ENCODE peak calls at places on chromosomes 12 and 14, in five cellular contexts. One of them, this sample, is unnamed.

GRCh38 chr12:1594295-1595025 is at the start of gene FBXL14:
- DNase-seq in IMR-90: peak
- DNase-seq in mammary epithelial cell: peak
- DNase-seq in AG04450: no peak
- DNase-seq in adrenal gland: peak
- DNase-seq in this sample: peak

GRCh38 chr14:32588448-32589320 is 259.6 kb downstream of the AKAP6 start:
- DNase-seq in IMR-90: peak
- DNase-seq in mammary epithelial cell: peak
- DNase-seq in AG04450: no peak
- DNase-seq in adrenal gland: no peak
- DNase-seq in this sample: no peak

GRCh38 chr14:65131176-65131765 is 29.0 kb upstream of the MAX start:
- DNase-seq in IMR-90: peak
- DNase-seq in mammary epithelial cell: peak
- DNase-seq in AG04450: peak
- DNase-seq in adrenal gland: no peak
- DNase-seq in this sample: peak

GRCh38 chr12:69719336-69720316 is 19.0 kb upstream of the RAB3IP start:
- DNase-seq in IMR-90: no peak
- DNase-seq in mammary epithelial cell: peak
- DNase-seq in AG04450: no peak
- DNase-seq in adrenal gland: no peak
- DNase-seq in this sample: no peak

GRCh38 chr14:100439781-100440180 is 116.6 kb downstream of the SLC25A47 start:
- DNase-seq in IMR-90: no peak
- DNase-seq in mammary epithelial cell: peak
- DNase-seq in AG04450: no peak
- DNase-seq in adrenal gland: no peak
- DNase-seq in this sample: no peak

GRCh38 chr14:71339650-71340415 is 432.6 kb downstream of the PCNX1 start:
- DNase-seq in IMR-90: no peak
- DNase-seq in mammary epithelial cell: no peak
- DNase-seq in AG04450: no peak
- DNase-seq in adrenal gland: no peak
- DNase-seq in this sample: no peak

GRCh38 chr14:51846631-51847488 is 13.6 kb upstream of the GNG2 start:
- DNase-seq in IMR-90: peak
- DNase-seq in mammary epithelial cell: no peak
- DNase-seq in AG04450: no peak
- DNase-seq in adrenal gland: peak
- DNase-seq in this sample: no peak

GRCh38 chr12:96241484-96242256 is 47.5 kb downstream of the ELK3 start:
- DNase-seq in IMR-90: peak
- DNase-seq in mammary epithelial cell: no peak
- DNase-seq in AG04450: no peak
- DNase-seq in adrenal gland: no peak
- DNase-seq in this sample: no peak

GRCh38 chr12:122022393-122023338 is 982 bp downstream of the BCL7A start:
- DNase-seq in IMR-90: no peak
- DNase-seq in mammary epithelial cell: no peak
- DNase-seq in AG04450: no peak
- DNase-seq in adrenal gland: peak
- DNase-seq in this sample: no peak

GRCh38 chr12:50617657-50618056 is 112.9 kb downstream of the DIP2B start:
- DNase-seq in IMR-90: no peak
- DNase-seq in mammary epithelial cell: no peak
- DNase-seq in AG04450: no peak
- DNase-seq in adrenal gland: no peak
- DNase-seq in this sample: no peak

GRCh38 chr12:64821116-64821630 is 3.3 kb upstream of the TBC1D30 start:
- DNase-seq in IMR-90: no peak
- DNase-seq in mammary epithelial cell: no peak
- DNase-seq in AG04450: no peak
- DNase-seq in adrenal gland: no peak
- DNase-seq in this sample: no peak

GRCh38 chr14:49865431-49865859 is 12.9 kb upstream of the NEMF start:
- DNase-seq in IMR-90: peak
- DNase-seq in mammary epithelial cell: peak
- DNase-seq in AG04450: no peak
- DNase-seq in adrenal gland: peak
- DNase-seq in this sample: peak

GRCh38 chr14:102574840-102575478 is 17.5 kb upstream of the RCOR1 start:
- DNase-seq in IMR-90: no peak
- DNase-seq in mammary epithelial cell: no peak
- DNase-seq in AG04450: no peak
- DNase-seq in adrenal gland: no peak
- DNase-seq in this sample: no peak

GRCh38 chr14:92959189-92959531 is 36.2 kb downstream of the CHGA start:
- DNase-seq in IMR-90: no peak
- DNase-seq in mammary epithelial cell: no peak
- DNase-seq in AG04450: no peak
- DNase-seq in adrenal gland: no peak
- DNase-seq in this sample: no peak

GRCh38 chr14:44767646-44768173 is 194.0 kb downstream of the KLHL28 start:
- DNase-seq in IMR-90: no peak
- DNase-seq in mammary epithelial cell: no peak
- DNase-seq in AG04450: no peak
- DNase-seq in adrenal gland: no peak
- DNase-seq in this sample: no peak

GRCh38 chr14:100889641-100890040 is 13.9 kb downstream of the RTL1 start:
- DNase-seq in IMR-90: no peak
- DNase-seq in mammary epithelial cell: no peak
- DNase-seq in AG04450: no peak
- DNase-seq in adrenal gland: no peak
- DNase-seq in this sample: no peak

GRCh38 chr12:57165741-57166140 is 18.3 kb upstream of the LRP1-AS start:
- DNase-seq in IMR-90: no peak
- DNase-seq in mammary epithelial cell: peak
- DNase-seq in AG04450: no peak
- DNase-seq in adrenal gland: no peak
- DNase-seq in this sample: peak

GRCh38 chr14:22872833-22873520 is 1.4 kb downstream of the LRP10 start:
- DNase-seq in IMR-90: no peak
- DNase-seq in mammary epithelial cell: no peak
- DNase-seq in AG04450: no peak
- DNase-seq in adrenal gland: no peak
- DNase-seq in this sample: no peak

GRCh38 chr14:64117671-64118402 is 176.3 kb downstream of the ESR2 start:
- DNase-seq in IMR-90: peak
- DNase-seq in mammary epithelial cell: peak
- DNase-seq in AG04450: no peak
- DNase-seq in adrenal gland: no peak
- DNase-seq in this sample: peak

GRCh38 chr14:43198465-43198864 is 1308.6 kb downstream of the FSCB start:
- DNase-seq in IMR-90: no peak
- DNase-seq in mammary epithelial cell: no peak
- DNase-seq in AG04450: no peak
- DNase-seq in adrenal gland: no peak
- DNase-seq in this sample: no peak

GRCh38 chr12:71746983-71747611 is 7.6 kb upstream of the RAB21 start:
- DNase-seq in IMR-90: peak
- DNase-seq in mammary epithelial cell: peak
- DNase-seq in AG04450: peak
- DNase-seq in adrenal gland: peak
- DNase-seq in this sample: peak

GRCh38 chr14:92382677-92383076 is 59.7 kb downstream of the SLC24A4 start:
- DNase-seq in IMR-90: no peak
- DNase-seq in mammary epithelial cell: peak
- DNase-seq in AG04450: no peak
- DNase-seq in adrenal gland: no peak
- DNase-seq in this sample: no peak

GRCh38 chr12:47964102-47964723 is 817 bp downstream of the TMEM106C start:
- DNase-seq in IMR-90: no peak
- DNase-seq in mammary epithelial cell: peak
- DNase-seq in AG04450: no peak
- DNase-seq in adrenal gland: no peak
- DNase-seq in this sample: no peak
- H3K27ac ChIP-seq in IMR-90: no peak
- H3K27ac ChIP-seq in mammary epithelial cell: no peak
- H3K27ac ChIP-seq in AG04450: no peak
- H3K27ac ChIP-seq in adrenal gland: no peak
- H3K27ac ChIP-seq in this sample: no peak

GRCh38 chr12:90253674-90254181 is 545.1 kb upstream of the ATP2B1 start:
- DNase-seq in IMR-90: peak
- DNase-seq in mammary epithelial cell: peak
- DNase-seq in AG04450: peak
- DNase-seq in adrenal gland: peak
- DNase-seq in this sample: peak
- TF ChIP-seq CTCF in IMR-90: peak
- TF ChIP-seq CTCF in mammary epithelial cell: peak
- TF ChIP-seq CTCF in AG04450: peak
- TF ChIP-seq CTCF in adrenal gland: no peak
- TF ChIP-seq CTCF in this sample: peak

DNA sequence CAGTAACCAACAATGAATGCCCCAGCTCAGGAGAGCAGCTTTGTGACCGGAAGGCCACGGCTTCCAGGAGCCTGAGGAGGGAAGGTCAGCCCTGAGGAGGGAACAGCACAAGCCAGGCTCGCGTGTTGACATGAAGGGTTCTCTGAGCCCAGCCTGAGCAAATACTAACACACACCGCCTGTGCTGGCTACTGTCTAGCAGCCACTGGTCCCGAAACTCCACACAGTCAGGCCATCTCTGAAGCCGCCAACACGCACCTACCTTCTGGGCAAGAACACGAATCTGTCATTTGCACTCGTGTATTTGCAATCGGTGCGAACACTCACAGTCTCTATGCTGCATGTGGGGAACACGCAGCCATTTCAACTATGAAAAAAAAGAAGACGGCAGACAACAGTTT is 58.0 kb downstream of the RIMBP2 start:
- DNase-seq in IMR-90: no peak
- DNase-seq in mammary epithelial cell: no peak
- DNase-seq in AG04450: no peak
- DNase-seq in adrenal gland: no peak
- DNase-seq in this sample: no peak
- H3K27ac ChIP-seq in IMR-90: no peak
- H3K27ac ChIP-seq in mammary epithelial cell: no peak
- H3K27ac ChIP-seq in AG04450: no peak
- H3K27ac ChIP-seq in adrenal gland: no peak
- H3K27ac ChIP-seq in this sample: no peak

GRCh38 chr12:21528953-21529352 is 2.9 kb downstream of the SPX start:
- DNase-seq in IMR-90: no peak
- DNase-seq in mammary epithelial cell: no peak
- DNase-seq in AG04450: no peak
- DNase-seq in adrenal gland: no peak
- DNase-seq in this sample: no peak
- TF ChIP-seq CTCF in IMR-90: no peak
- TF ChIP-seq CTCF in mammary epithelial cell: no peak
- TF ChIP-seq CTCF in AG04450: no peak
- TF ChIP-seq CTCF in adrenal gland: no peak
- TF ChIP-seq CTCF in this sample: no peak

DNA sequence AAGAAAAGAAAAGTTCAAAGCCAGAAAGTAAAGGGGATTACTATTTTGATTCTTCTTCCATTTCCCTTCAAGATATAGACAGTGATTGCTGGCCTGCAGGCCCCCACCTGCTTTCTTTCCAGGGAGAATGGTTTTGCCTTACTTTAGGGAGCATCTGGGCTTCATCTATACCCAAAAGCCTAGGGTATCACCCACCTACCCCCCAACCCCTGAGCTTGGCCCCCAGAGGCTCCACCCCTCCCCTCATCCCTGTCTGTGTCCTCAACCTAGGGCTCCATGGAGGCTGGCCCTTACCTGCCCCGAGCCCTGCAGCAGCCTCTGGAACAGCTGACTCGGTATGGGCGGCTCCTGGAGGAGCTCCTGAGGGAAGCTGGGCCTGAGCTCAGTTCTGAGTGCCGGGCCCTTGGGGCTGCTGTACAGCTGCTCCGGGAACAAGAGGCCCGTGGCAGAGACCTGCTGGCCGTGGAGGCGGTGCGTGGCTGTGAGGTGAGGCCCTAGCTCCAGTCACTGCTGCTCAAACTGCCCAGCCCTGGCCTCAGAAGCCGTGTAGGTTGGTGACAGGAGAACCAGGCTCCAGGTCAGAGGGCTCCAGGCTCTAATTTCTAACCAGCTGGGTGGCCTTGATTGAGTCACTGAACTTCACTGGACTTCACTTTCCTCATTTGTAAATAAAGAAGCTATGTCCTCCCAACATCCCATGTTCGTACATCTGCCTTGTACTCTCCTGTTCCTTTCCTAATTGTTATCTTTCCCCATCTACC is 13.6 kb downstream of the ARHGEF40 start:
- DNase-seq in IMR-90: peak
- DNase-seq in mammary epithelial cell: no peak
- DNase-seq in AG04450: no peak
- DNase-seq in adrenal gland: no peak
- DNase-seq in this sample: no peak
- H3K27ac ChIP-seq in IMR-90: no peak
- H3K27ac ChIP-seq in mammary epithelial cell: no peak
- H3K27ac ChIP-seq in AG04450: peak
- H3K27ac ChIP-seq in adrenal gland: peak
- H3K27ac ChIP-seq in this sample: no peak

GRCh38 chr12:109811624-109811995 is 21.6 kb downstream of the TRPV4 start:
- DNase-seq in IMR-90: no peak
- DNase-seq in mammary epithelial cell: no peak
- DNase-seq in AG04450: no peak
- DNase-seq in adrenal gland: no peak
- DNase-seq in this sample: no peak
- TF ChIP-seq CTCF in IMR-90: peak
- TF ChIP-seq CTCF in mammary epithelial cell: no peak
- TF ChIP-seq CTCF in AG04450: peak
- TF ChIP-seq CTCF in adrenal gland: no peak
- TF ChIP-seq CTCF in this sample: no peak

This sample was measured in foreskin keratinocyte.